ENCODE peak calls at places on chromosomes 5 and 9, in four cellular contexts. U is SJCRH30, D is GM04504, Z is putamen. I is an unnamed sample.

GRCh38 chr5:126044111-126044668 is 379.0 kb upstream of the GRAMD2B start:
- DNase-seq in Z (no peak), U (peak), D (no peak), I (peak)

GRCh38 chr5:124927735-124928134 is 181.3 kb upstream of the ZNF608 start:
- DNase-seq in Z (no peak), U (peak), D (no peak), I (no peak)

GRCh38 chr5:173512637-173513435 is 103.6 kb downstream of the BOD1 start:
- DNase-seq in U (peak), D (no peak), Z (no peak), I (no peak)

GRCh38 chr9:129671519-129671918 is 6.1 kb downstream of the PRRX2 start:
- DNase-seq in Z (no peak), U (no peak), D (no peak), I (no peak)

GRCh38 chr9:117491491-117491890 is 76.6 kb upstream of the ASTN2 start:
- DNase-seq in Z (no peak), D (no peak), U (no peak), I (no peak)

GRCh38 chr9:135770203-135770535 is 68.2 kb downstream of the KCNT1 start:
- DNase-seq in D (no peak), Z (no peak), U (no peak), I (no peak)

GRCh38 chr9:133709716-133710571 is 28.2 kb downstream of the SARDH start:
- DNase-seq in D (no peak), U (no peak), Z (no peak), I (no peak)

GRCh38 chr5:150458819-150459557 is 9.4 kb upstream of the RPS14 start:
- DNase-seq in Z (peak), D (peak), U (peak), I (no peak)

GRCh38 chr5:142432961-142433360 is 108.1 kb upstream of the SPRY4 start:
- DNase-seq in Z (no peak), U (peak), D (no peak), I (no peak)

GRCh38 chr5:98031496-98031895 is 742.0 kb upstream of the RGMB start:
- DNase-seq in D (no peak), U (peak), Z (no peak), I (no peak)

GRCh38 chr9:27423919-27424710 is 100.0 kb upstream of the IFNK start:
- DNase-seq in Z (no peak), D (no peak), U (no peak), I (no peak)

GRCh38 chr9:135067091-135067710 is 20.3 kb upstream of the OLFM1 start:
- DNase-seq in D (no peak), U (no peak), Z (no peak), I (no peak)

GRCh38 chr9:104863180-104863883 is 64.6 kb downstream of the ABCA1 start:
- DNase-seq in Z (peak), D (peak), U (peak), I (peak)

GRCh38 chr9:101915479-101915878 is 177.0 kb upstream of the GRIN3A start:
- DNase-seq in D (no peak), Z (no peak), U (no peak), I (no peak)

GRCh38 chr5:50553560-50553984 is 112.5 kb upstream of the EMB start:
- DNase-seq in D (no peak), Z (no peak), U (no peak), I (no peak)

GRCh38 chr9:69093471-69094103 is 58.0 kb downstream of the FXN start:
- DNase-seq in U (no peak), Z (no peak), D (no peak), I (no peak)

GRCh38 chr5:96051401-96051830 is 89.8 kb upstream of the ELL2 start:
- DNase-seq in U (no peak), D (no peak), Z (no peak), I (no peak)

GRCh38 chr5:73940026-73940425 is 314.0 kb downstream of the ARHGEF28 start:
- DNase-seq in U (no peak), D (no peak), Z (no peak), I (no peak)

GRCh38 chr5:74801941-74802340 is 34.9 kb downstream of the NSA2 start:
- DNase-seq in U (no peak), D (no peak), Z (no peak), I (no peak)

GRCh38 chr9:32069169-32069813 is 315.2 kb upstream of the ACO1 start:
- DNase-seq in U (peak), D (no peak), Z (no peak), I (no peak)